ENCODE peak calls at places on chromosomes 16 and 17, in six cellular contexts. A is IMR-90, Y is AG09309, C is PC-3, B is epithelial cell of proximal tubule, G is A549. L is an unnamed sample.

GRCh38 chr17:59327891-59328290 is 3.6 kb upstream of the YPEL2 start:
- DNase-seq in Y (no peak), G (peak), B (no peak), C (peak), A (no peak), L (no peak)

GRCh38 chr17:48241131-48241591 is 133.6 kb downstream of the SNX11 start:
- DNase-seq in A (peak), G (peak), Y (no peak), C (peak), B (no peak), L (no peak)

GRCh38 chr16:73921295-73921694 is 375.3 kb upstream of the PSMD7 start:
- DNase-seq in Y (no peak), G (no peak), A (no peak), C (no peak), B (no peak), L (no peak)

GRCh38 chr17:2238432-2239169 is 65.0 kb downstream of the SMG6 start:
- DNase-seq in C (no peak), A (no peak), G (no peak), B (no peak), Y (no peak), L (no peak)

GRCh38 chr17:44931376-44931775 is 16.1 kb upstream of the GFAP start:
- DNase-seq in C (no peak), A (no peak), G (no peak), Y (no peak), B (no peak), L (no peak)

GRCh38 chr17:39688945-39689344 is 1.1 kb upstream of the PGAP3 start:
- DNase-seq in G (no peak), A (no peak), C (no peak), Y (no peak), B (no peak), L (no peak)

GRCh38 chr17:80878876-80879722 is 112.5 kb upstream of the CHMP6 start:
- DNase-seq in C (no peak), Y (no peak), G (no peak), B (no peak), A (no peak), L (no peak)

GRCh38 chr16:22070361-22071351 is 21.7 kb upstream of the VWA3A start:
- DNase-seq in Y (no peak), A (peak), C (no peak), G (no peak), B (no peak), L (no peak)

GRCh38 chr16:30186782-30187555 is 3.6 kb downstream of the CORO1A start:
- DNase-seq in A (no peak), Y (no peak), C (peak), B (no peak), G (peak), L (no peak)

GRCh38 chr16:2842340-2843000 is 12.4 kb downstream of the ZG16B start:
- DNase-seq in C (no peak), A (no peak), Y (no peak), G (peak), B (no peak), L (no peak)

GRCh38 chr16:2475413-2476344 is 752 bp downstream of the TBC1D24 start:
- DNase-seq in A (no peak), C (no peak), B (no peak), G (no peak), Y (no peak), L (no peak)

GRCh38 chr17:4605826-4606225 is 21.5 kb downstream of the SMTNL2 start:
- DNase-seq in G (no peak), Y (no peak), B (no peak), A (peak), C (no peak), L (no peak)

GRCh38 chr16:58499615-58500328 is at the start of gene NDRG4:
- DNase-seq in B (no peak), G (peak), A (peak), Y (peak), C (peak), L (peak)

GRCh38 chr16:13146829-13147228 is 245.4 kb downstream of the SHISA9 start:
- DNase-seq in C (no peak), A (no peak), G (no peak), Y (no peak), B (no peak), L (no peak)

GRCh38 chr16:74320707-74321106 is 24.1 kb downstream of the PSMD7 start:
- DNase-seq in G (no peak), B (no peak), A (no peak), Y (no peak), C (no peak), L (no peak)

GRCh38 chr16:89873109-89873821 is at the start of gene TCF25:
- DNase-seq in A (peak), B (no peak), G (peak), Y (peak), C (peak), L (no peak)

GRCh38 chr17:16466407-16466806 is 25.6 kb downstream of the LRRC75A start:
- DNase-seq in Y (no peak), A (no peak), B (no peak), C (peak), G (no peak), L (no peak)

GRCh38 chr16:57747996-57748395 is 12.4 kb downstream of the KATNB1 start:
- DNase-seq in B (no peak), G (no peak), Y (no peak), C (no peak), A (no peak), L (no peak)

GRCh38 chr16:75593825-75594820 is 27.9 kb downstream of the GABARAPL2 start:
- DNase-seq in A (peak), C (peak), Y (peak), B (no peak), G (peak), L (peak)

GRCh38 chr16:17228708-17229055 is 242.1 kb downstream of the XYLT1 start:
- DNase-seq in Y (no peak), G (no peak), C (no peak), A (no peak), B (no peak), L (no peak)

GRCh38 chr17:59160203-59161025 is 4.9 kb downstream of the PRR11 start:
- DNase-seq in G (no peak), B (no peak), A (no peak), Y (no peak), C (no peak), L (no peak)

GRCh38 chr16:50183316-50183715 is 30.2 kb downstream of the TENT4B start:
- DNase-seq in G (no peak), Y (peak), C (no peak), A (peak), B (peak), L (peak)

GRCh38 chr17:14604920-14605599 is 304.2 kb downstream of the HS3ST3B1 start:
- DNase-seq in B (no peak), C (no peak), G (no peak), Y (no peak), A (no peak), L (no peak)

GRCh38 chr17:21211825-21212479 is 2.0 kb downstream of the TMEM11 start:
- DNase-seq in A (no peak), B (no peak), Y (no peak), C (peak), G (no peak), L (no peak)

GRCh38 chr17:42068979-42069378 is 18.6 kb upstream of the C17orf113 start:
- DNase-seq in Y (no peak), A (no peak), G (no peak), B (no peak), C (no peak), L (no peak)

GRCh38 chr16:87086575-87086974 is 230.6 kb downstream of the C16orf95 start:
- DNase-seq in B (no peak), Y (peak), G (no peak), C (peak), A (peak), L (no peak)

GRCh38 chr16:2147378-2147777 is 1.0 kb upstream of the RAB26 start:
- DNase-seq in Y (no peak), G (no peak), B (no peak), C (no peak), A (no peak), L (no peak)

GRCh38 chr16:4763791-4764190 is 3.2 kb downstream of the ZNF500 start:
- DNase-seq in Y (no peak), C (no peak), B (no peak), A (no peak), G (no peak), L (no peak)

GRCh38 chr16:66502020-66502913 is 47.7 kb downstream of the TK2 start:
- DNase-seq in Y (no peak), C (no peak), A (peak), B (no peak), G (peak), L (no peak)

GRCh38 chr16:11263737-11264136 is 5.4 kb downstream of the TNP2 start:
- DNase-seq in G (no peak), C (no peak), Y (no peak), B (no peak), A (no peak), L (no peak)

GRCh38 chr17:55527520-55528118 is 16.4 kb upstream of the SMIM36 start:
- DNase-seq in G (peak), B (peak), C (peak), Y (peak), A (peak), L (no peak)

GRCh38 chr16:51151435-51151950 is 423 bp upstream of the SALL1 start:
- DNase-seq in C (no peak), G (peak), B (no peak), Y (no peak), A (peak), L (no peak)

GRCh38 chr17:5381542-5381941 is 37.9 kb downstream of the NUP88 start:
- DNase-seq in Y (no peak), B (no peak), A (peak), C (peak), G (no peak), L (no peak)

GRCh38 chr16:85524630-85525463 is 88.3 kb upstream of the GSE1 start:
- DNase-seq in Y (no peak), B (no peak), C (peak), A (peak), G (peak), L (no peak)

GRCh38 chr17:35291802-35292201 is 48.9 kb downstream of the SLFN5 start:
- DNase-seq in A (peak), G (peak), B (no peak), C (peak), Y (peak), L (no peak)

GRCh38 chr17:45042346-45043120 is 8.9 kb downstream of the DCAKD start:
- DNase-seq in C (no peak), B (no peak), G (no peak), A (no peak), Y (no peak), L (no peak)

GRCh38 chr17:15350777-15351486 is 9.5 kb upstream of the TEKT3 start:
- DNase-seq in G (no peak), C (no peak), B (no peak), A (no peak), Y (no peak), L (no peak)

GRCh38 chr17:82006468-82007227 is 16.0 kb downstream of the CENPX start:
- DNase-seq in B (no peak), C (no peak), A (peak), Y (no peak), G (no peak), L (no peak)

GRCh38 chr17:74820037-74820436 is 39.6 kb downstream of the GRIN2C start:
- DNase-seq in A (no peak), C (no peak), B (no peak), Y (no peak), G (no peak), L (no peak)

GRCh38 chr16:19864566-19864965 is 20.1 kb downstream of the GPRC5B start:
- DNase-seq in C (no peak), G (no peak), Y (no peak), A (no peak), B (no peak), L (no peak)
- TF ChIP-seq CTCF in C (no peak), G (no peak), Y (no peak), A (no peak), B (no peak), L (no peak)

DNA sequence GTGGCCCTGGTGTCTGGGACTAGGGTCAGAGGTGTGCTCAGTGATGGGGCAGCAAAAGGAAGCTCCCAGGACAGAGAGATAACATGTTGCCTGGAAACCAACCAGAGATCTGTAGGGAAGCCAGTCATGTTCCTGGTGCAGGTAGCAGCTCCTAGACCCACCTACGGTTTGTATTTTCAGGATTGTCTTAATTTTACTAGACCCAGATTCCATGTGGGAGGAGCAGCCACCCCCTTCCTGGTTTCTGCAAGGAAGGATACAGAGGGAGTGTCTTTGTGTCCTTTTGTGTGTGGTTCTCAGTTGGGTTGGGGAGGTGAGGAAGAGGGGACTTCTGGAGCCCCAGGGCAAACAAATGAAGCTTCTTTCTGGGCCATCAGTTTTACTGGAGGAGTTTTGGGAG is 53.9 kb downstream of the MGAT5B start:
- DNase-seq in G (no peak), A (no peak), B (no peak), Y (no peak), C (no peak), L (no peak)
- TF ChIP-seq CTCF in G (no peak), A (no peak), B (no peak), Y (no peak), C (no peak), L (no peak)

GRCh38 chr17:73648974-73649373 is 4.7 kb upstream of the SDK2 start:
- DNase-seq in G (no peak), C (no peak), Y (no peak), A (no peak), B (no peak), L (no peak)

GRCh38 chr17:73650617-73651200 is 6.5 kb upstream of the SDK2 start:
- DNase-seq in C (no peak), G (no peak), B (no peak), Y (no peak), A (no peak), L (no peak)

GRCh38 chr17:73647767-73648542 is 3.7 kb upstream of the SDK2 start:
- DNase-seq in C (no peak), B (no peak), G (no peak), A (no peak), Y (no peak), L (no peak)

GRCh38 chr17:73648543-73648820 is 4.2 kb upstream of the SDK2 start:
- DNase-seq in B (no peak), Y (no peak), G (no peak), C (no peak), A (no peak), L (no peak)

GRCh38 chr17:73650147-73650546 is 5.9 kb upstream of the SDK2 start:
- DNase-seq in B (no peak), G (peak), Y (no peak), C (peak), A (no peak), L (no peak)
- TF ChIP-seq CTCF in B (peak), G (peak), Y (no peak), C (peak), A (no peak), L (no peak)

GRCh38 chr16:27224271-27224737 is 21.0 kb downstream of the KDM8 start:
- DNase-seq in G (no peak), C (no peak), A (no peak), B (no peak), Y (no peak), L (no peak)

GRCh38 chr16:27226476-27226875 is 23.1 kb downstream of the KDM8 start:
- DNase-seq in G (no peak), C (no peak), Y (no peak), B (no peak), A (no peak), L (no peak)

GRCh38 chr16:27226976-27227705 is 23.8 kb downstream of the KDM8 start:
- DNase-seq in C (no peak), Y (no peak), A (no peak), G (no peak), B (no peak), L (no peak)

GRCh38 chr16:27224741-27225300 is 21.5 kb downstream of the KDM8 start:
- DNase-seq in C (no peak), B (no peak), G (no peak), Y (no peak), A (no peak), L (no peak)

GRCh38 chr16:27225536-27226360 is 22.4 kb downstream of the KDM8 start:
- DNase-seq in C (peak), A (no peak), Y (no peak), B (no peak), G (no peak), L (no peak)
- TF ChIP-seq CTCF in C (peak), A (peak), Y (no peak), B (no peak), G (no peak), L (no peak)

GRCh38 chr17:67055811-67056745 is 11.7 kb downstream of the CACNG1 start:
- DNase-seq in Y (no peak), A (no peak), G (no peak), B (no peak), C (no peak), L (no peak)
- TF ChIP-seq CTCF in Y (no peak), A (no peak), G (no peak), B (no peak), C (no peak), L (no peak)

L was measured in AG04449.